ENCODE peak calls at places on chromosomes 1 and 21, in eight cellular contexts. One of them, this sample, is unnamed.

GRCh38 chr21:37383784-37384311 is 17.3 kb downstream of the DYRK1A start:
- DNase-seq in osteoblast: no peak
- DNase-seq in HCT116: no peak
- DNase-seq in mucosa of descending colon: no peak
- DNase-seq in skeletal muscle cell: no peak
- DNase-seq in CD8-positive, alpha-beta T cell: no peak
- DNase-seq in cardiac fibroblast: no peak
- DNase-seq in heart left ventricle: no peak
- DNase-seq in this sample: no peak

GRCh38 chr21:21238882-21239400 is 240.7 kb downstream of the NCAM2 start:
- DNase-seq in osteoblast: no peak
- DNase-seq in HCT116: no peak
- DNase-seq in mucosa of descending colon: no peak
- DNase-seq in skeletal muscle cell: no peak
- DNase-seq in CD8-positive, alpha-beta T cell: no peak
- DNase-seq in cardiac fibroblast: no peak
- DNase-seq in heart left ventricle: no peak
- DNase-seq in this sample: no peak

GRCh38 chr1:91846007-91846620 is 39.8 kb downstream of the TGFBR3 start:
- DNase-seq in osteoblast: no peak
- DNase-seq in HCT116: no peak
- DNase-seq in mucosa of descending colon: no peak
- DNase-seq in skeletal muscle cell: no peak
- DNase-seq in CD8-positive, alpha-beta T cell: no peak
- DNase-seq in cardiac fibroblast: peak
- DNase-seq in heart left ventricle: no peak
- DNase-seq in this sample: peak

GRCh38 chr1:15426492-15427279 is 11.6 kb upstream of the CTRC start:
- DNase-seq in osteoblast: peak
- DNase-seq in HCT116: no peak
- DNase-seq in mucosa of descending colon: peak
- DNase-seq in skeletal muscle cell: no peak
- DNase-seq in CD8-positive, alpha-beta T cell: no peak
- DNase-seq in cardiac fibroblast: peak
- DNase-seq in heart left ventricle: no peak
- DNase-seq in this sample: peak

GRCh38 chr1:48979940-48980339 is 203.2 kb upstream of the BEND5 start:
- DNase-seq in osteoblast: no peak
- DNase-seq in HCT116: no peak
- DNase-seq in mucosa of descending colon: no peak
- DNase-seq in skeletal muscle cell: no peak
- DNase-seq in CD8-positive, alpha-beta T cell: no peak
- DNase-seq in cardiac fibroblast: no peak
- DNase-seq in heart left ventricle: no peak
- DNase-seq in this sample: no peak

GRCh38 chr1:175129182-175129581 is 61.5 kb downstream of the TNN start:
- DNase-seq in osteoblast: no peak
- DNase-seq in HCT116: no peak
- DNase-seq in mucosa of descending colon: no peak
- DNase-seq in skeletal muscle cell: no peak
- DNase-seq in CD8-positive, alpha-beta T cell: no peak
- DNase-seq in cardiac fibroblast: peak
- DNase-seq in heart left ventricle: no peak
- DNase-seq in this sample: no peak

GRCh38 chr21:42032968-42033367 is 22.8 kb upstream of the ZBTB21 start:
- DNase-seq in osteoblast: no peak
- DNase-seq in HCT116: no peak
- DNase-seq in mucosa of descending colon: no peak
- DNase-seq in skeletal muscle cell: no peak
- DNase-seq in CD8-positive, alpha-beta T cell: no peak
- DNase-seq in cardiac fibroblast: no peak
- DNase-seq in heart left ventricle: no peak
- DNase-seq in this sample: no peak

GRCh38 chr1:246591047-246591446 is 24.8 kb downstream of the CNST start:
- DNase-seq in osteoblast: no peak
- DNase-seq in HCT116: no peak
- DNase-seq in mucosa of descending colon: no peak
- DNase-seq in skeletal muscle cell: no peak
- DNase-seq in CD8-positive, alpha-beta T cell: no peak
- DNase-seq in cardiac fibroblast: no peak
- DNase-seq in heart left ventricle: no peak
- DNase-seq in this sample: no peak

GRCh38 chr1:29121951-29122661 is 1.6 kb downstream of the TMEM200B start:
- DNase-seq in osteoblast: peak
- DNase-seq in HCT116: no peak
- DNase-seq in mucosa of descending colon: no peak
- DNase-seq in skeletal muscle cell: no peak
- DNase-seq in CD8-positive, alpha-beta T cell: no peak
- DNase-seq in cardiac fibroblast: no peak
- DNase-seq in heart left ventricle: no peak
- DNase-seq in this sample: no peak

GRCh38 chr1:206651958-206652890 is 16.9 kb downstream of the DYRK3 start:
- DNase-seq in osteoblast: no peak
- DNase-seq in HCT116: no peak
- DNase-seq in mucosa of descending colon: no peak
- DNase-seq in skeletal muscle cell: no peak
- DNase-seq in CD8-positive, alpha-beta T cell: no peak
- DNase-seq in cardiac fibroblast: no peak
- DNase-seq in heart left ventricle: no peak
- DNase-seq in this sample: peak

GRCh38 chr1:45205000-45205909 is 1.1 kb downstream of the ZSWIM5 start:
- DNase-seq in osteoblast: peak
- DNase-seq in HCT116: no peak
- DNase-seq in mucosa of descending colon: peak
- DNase-seq in skeletal muscle cell: no peak
- DNase-seq in CD8-positive, alpha-beta T cell: no peak
- DNase-seq in cardiac fibroblast: peak
- DNase-seq in heart left ventricle: peak
- DNase-seq in this sample: peak

GRCh38 chr1:49333946-49334345 is 557.3 kb upstream of the BEND5 start:
- DNase-seq in osteoblast: no peak
- DNase-seq in HCT116: no peak
- DNase-seq in mucosa of descending colon: no peak
- DNase-seq in skeletal muscle cell: no peak
- DNase-seq in CD8-positive, alpha-beta T cell: no peak
- DNase-seq in cardiac fibroblast: no peak
- DNase-seq in heart left ventricle: no peak
- DNase-seq in this sample: no peak

GRCh38 chr1:26533951-26534514 is 4.5 kb downstream of the RPS6KA1 start:
- DNase-seq in osteoblast: peak
- DNase-seq in HCT116: no peak
- DNase-seq in mucosa of descending colon: no peak
- DNase-seq in skeletal muscle cell: no peak
- DNase-seq in CD8-positive, alpha-beta T cell: no peak
- DNase-seq in cardiac fibroblast: no peak
- DNase-seq in heart left ventricle: no peak
- DNase-seq in this sample: peak

GRCh38 chr1:210264521-210265380 is 32.2 kb downstream of the SERTAD4 start:
- DNase-seq in osteoblast: no peak
- DNase-seq in HCT116: no peak
- DNase-seq in mucosa of descending colon: no peak
- DNase-seq in skeletal muscle cell: no peak
- DNase-seq in CD8-positive, alpha-beta T cell: no peak
- DNase-seq in cardiac fibroblast: no peak
- DNase-seq in heart left ventricle: no peak
- DNase-seq in this sample: no peak

GRCh38 chr1:153790996-153791855 is 16.0 kb downstream of the SLC27A3 start:
- DNase-seq in osteoblast: peak
- DNase-seq in HCT116: no peak
- DNase-seq in mucosa of descending colon: peak
- DNase-seq in skeletal muscle cell: peak
- DNase-seq in CD8-positive, alpha-beta T cell: no peak
- DNase-seq in cardiac fibroblast: peak
- DNase-seq in heart left ventricle: no peak
- DNase-seq in this sample: no peak

GRCh38 chr1:165897326-165898303 is 70.2 kb downstream of the UCK2 start:
- DNase-seq in osteoblast: peak
- DNase-seq in HCT116: no peak
- DNase-seq in mucosa of descending colon: no peak
- DNase-seq in skeletal muscle cell: no peak
- DNase-seq in CD8-positive, alpha-beta T cell: no peak
- DNase-seq in cardiac fibroblast: peak
- DNase-seq in heart left ventricle: no peak
- DNase-seq in this sample: no peak

GRCh38 chr1:53139911-53140310 is 2.5 kb downstream of the SLC1A7 start:
- DNase-seq in osteoblast: peak
- DNase-seq in HCT116: no peak
- DNase-seq in mucosa of descending colon: no peak
- DNase-seq in skeletal muscle cell: peak
- DNase-seq in CD8-positive, alpha-beta T cell: no peak
- DNase-seq in cardiac fibroblast: peak
- DNase-seq in heart left ventricle: no peak
- DNase-seq in this sample: no peak

GRCh38 chr21:45511661-45512431 is 30.4 kb downstream of the SLC19A1 start:
- DNase-seq in osteoblast: no peak
- DNase-seq in HCT116: no peak
- DNase-seq in mucosa of descending colon: peak
- DNase-seq in skeletal muscle cell: no peak
- DNase-seq in CD8-positive, alpha-beta T cell: no peak
- DNase-seq in cardiac fibroblast: no peak
- DNase-seq in heart left ventricle: peak
- DNase-seq in this sample: no peak

GRCh38 chr21:45129231-45129923 is 55.0 kb downstream of the ADARB1 start:
- DNase-seq in osteoblast: peak
- DNase-seq in HCT116: no peak
- DNase-seq in mucosa of descending colon: no peak
- DNase-seq in skeletal muscle cell: no peak
- DNase-seq in CD8-positive, alpha-beta T cell: no peak
- DNase-seq in cardiac fibroblast: peak
- DNase-seq in heart left ventricle: no peak
- DNase-seq in this sample: no peak

GRCh38 chr1:247366926-247367325 is 35.3 kb upstream of the ZNF496 start:
- DNase-seq in osteoblast: no peak
- DNase-seq in HCT116: no peak
- DNase-seq in mucosa of descending colon: no peak
- DNase-seq in skeletal muscle cell: no peak
- DNase-seq in CD8-positive, alpha-beta T cell: no peak
- DNase-seq in cardiac fibroblast: no peak
- DNase-seq in heart left ventricle: no peak
- DNase-seq in this sample: no peak

GRCh38 chr1:157978547-157979403 is 14.7 kb upstream of the KIRREL1 start:
- DNase-seq in osteoblast: no peak
- DNase-seq in HCT116: no peak
- DNase-seq in mucosa of descending colon: peak
- DNase-seq in skeletal muscle cell: no peak
- DNase-seq in CD8-positive, alpha-beta T cell: no peak
- DNase-seq in cardiac fibroblast: no peak
- DNase-seq in heart left ventricle: peak
- DNase-seq in this sample: no peak

GRCh38 chr1:9249263-9249533 is 14.6 kb downstream of the H6PD start:
- DNase-seq in osteoblast: peak
- DNase-seq in HCT116: no peak
- DNase-seq in mucosa of descending colon: no peak
- DNase-seq in skeletal muscle cell: no peak
- DNase-seq in CD8-positive, alpha-beta T cell: no peak
- DNase-seq in cardiac fibroblast: no peak
- DNase-seq in heart left ventricle: no peak
- DNase-seq in this sample: peak

GRCh38 chr1:9250336-9250585 is 15.7 kb downstream of the H6PD start:
- DNase-seq in osteoblast: no peak
- DNase-seq in HCT116: no peak
- DNase-seq in mucosa of descending colon: no peak
- DNase-seq in skeletal muscle cell: no peak
- DNase-seq in CD8-positive, alpha-beta T cell: no peak
- DNase-seq in cardiac fibroblast: no peak
- DNase-seq in heart left ventricle: no peak
- DNase-seq in this sample: no peak

GRCh38 chr1:9250586-9251381 is 16.2 kb downstream of the H6PD start:
- DNase-seq in osteoblast: peak
- DNase-seq in HCT116: no peak
- DNase-seq in mucosa of descending colon: peak
- DNase-seq in skeletal muscle cell: no peak
- DNase-seq in CD8-positive, alpha-beta T cell: no peak
- DNase-seq in cardiac fibroblast: no peak
- DNase-seq in heart left ventricle: no peak
- DNase-seq in this sample: peak

GRCh38 chr1:9248341-9249262 is 14.0 kb downstream of the H6PD start:
- DNase-seq in osteoblast: peak
- DNase-seq in HCT116: no peak
- DNase-seq in mucosa of descending colon: no peak
- DNase-seq in skeletal muscle cell: no peak
- DNase-seq in CD8-positive, alpha-beta T cell: no peak
- DNase-seq in cardiac fibroblast: no peak
- DNase-seq in heart left ventricle: no peak
- DNase-seq in this sample: no peak

GRCh38 chr1:9249534-9250335 is 15.2 kb downstream of the H6PD start:
- DNase-seq in osteoblast: peak
- DNase-seq in HCT116: no peak
- DNase-seq in mucosa of descending colon: peak
- DNase-seq in skeletal muscle cell: no peak
- DNase-seq in CD8-positive, alpha-beta T cell: no peak
- DNase-seq in cardiac fibroblast: peak
- DNase-seq in heart left ventricle: no peak
- DNase-seq in this sample: peak
- H3K4me3 ChIP-seq in osteoblast: no peak
- H3K4me3 ChIP-seq in HCT116: no peak
- H3K4me3 ChIP-seq in mucosa of descending colon: no peak
- H3K4me3 ChIP-seq in skeletal muscle cell: no peak
- H3K4me3 ChIP-seq in CD8-positive, alpha-beta T cell: no peak
- H3K4me3 ChIP-seq in cardiac fibroblast: no peak
- H3K4me3 ChIP-seq in heart left ventricle: no peak
- H3K4me3 ChIP-seq in this sample: no peak

GRCh38 chr1:40697436-40697835 is 5.9 kb downstream of the NFYC start:
- DNase-seq in osteoblast: no peak
- DNase-seq in HCT116: no peak
- DNase-seq in mucosa of descending colon: no peak
- DNase-seq in skeletal muscle cell: no peak
- DNase-seq in CD8-positive, alpha-beta T cell: no peak
- DNase-seq in cardiac fibroblast: no peak
- DNase-seq in heart left ventricle: no peak
- DNase-seq in this sample: no peak
- H3K4me3 ChIP-seq in osteoblast: no peak
- H3K4me3 ChIP-seq in HCT116: no peak
- H3K4me3 ChIP-seq in mucosa of descending colon: no peak
- H3K4me3 ChIP-seq in skeletal muscle cell: no peak
- H3K4me3 ChIP-seq in CD8-positive, alpha-beta T cell: no peak
- H3K4me3 ChIP-seq in cardiac fibroblast: no peak
- H3K4me3 ChIP-seq in heart left ventricle: no peak
- H3K4me3 ChIP-seq in this sample: no peak

GRCh38 chr1:228366851-228367741 is 39.5 kb downstream of the TRIM11 start:
- DNase-seq in osteoblast: peak
- DNase-seq in HCT116: no peak
- DNase-seq in mucosa of descending colon: peak
- DNase-seq in skeletal muscle cell: no peak
- DNase-seq in CD8-positive, alpha-beta T cell: no peak
- DNase-seq in cardiac fibroblast: no peak
- DNase-seq in heart left ventricle: peak
- DNase-seq in this sample: no peak
- H3K4me3 ChIP-seq in osteoblast: no peak
- H3K4me3 ChIP-seq in HCT116: no peak
- H3K4me3 ChIP-seq in mucosa of descending colon: no peak
- H3K4me3 ChIP-seq in skeletal muscle cell: no peak
- H3K4me3 ChIP-seq in CD8-positive, alpha-beta T cell: no peak
- H3K4me3 ChIP-seq in cardiac fibroblast: no peak
- H3K4me3 ChIP-seq in heart left ventricle: peak
- H3K4me3 ChIP-seq in this sample: no peak

DNA sequence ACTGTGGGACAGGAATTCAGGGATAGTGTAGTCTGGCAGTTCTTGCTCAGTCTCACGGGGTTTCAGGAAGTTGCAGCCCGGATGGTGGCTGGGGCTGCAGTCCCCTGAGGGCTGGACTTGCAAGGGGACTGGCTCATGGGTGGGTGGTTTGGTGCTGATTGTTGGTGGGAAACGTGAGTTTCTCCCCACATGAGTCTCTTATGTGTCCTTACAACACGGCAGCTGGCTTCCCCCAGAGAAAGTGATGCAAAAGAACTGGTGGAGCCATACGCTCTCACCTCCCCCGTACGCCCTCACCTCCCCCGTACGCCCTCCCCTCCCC is 64.9 kb downstream of the EVA1C start:
- DNase-seq in osteoblast: peak
- DNase-seq in HCT116: no peak
- DNase-seq in mucosa of descending colon: no peak
- DNase-seq in skeletal muscle cell: no peak
- DNase-seq in CD8-positive, alpha-beta T cell: no peak
- DNase-seq in cardiac fibroblast: no peak
- DNase-seq in heart left ventricle: no peak
- DNase-seq in this sample: no peak
- H3K4me3 ChIP-seq in osteoblast: no peak
- H3K4me3 ChIP-seq in HCT116: no peak
- H3K4me3 ChIP-seq in mucosa of descending colon: no peak
- H3K4me3 ChIP-seq in skeletal muscle cell: no peak
- H3K4me3 ChIP-seq in CD8-positive, alpha-beta T cell: no peak
- H3K4me3 ChIP-seq in cardiac fibroblast: no peak
- H3K4me3 ChIP-seq in heart left ventricle: no peak
- H3K4me3 ChIP-seq in this sample: no peak

This sample was measured in body of pancreas.